ENCODE peak calls at places on chromosomes 5 and 9, in five cellular contexts. J is endothelial cell, K is activated B cell treated with CpG ODN at 0.5 μM for 24 hours, H is fibroblast of mammary gland, I is fibroblast of lung. M is an unnamed sample.

GRCh38 chr5:92687793-92688467 is 893.1 kb downstream of the NR2F1-AS1 start:
- DNase-seq in J (no peak), K (no peak), H (peak; percentile 79), I (peak; percentile 68), M (no peak)

GRCh38 chr9:64066736-64067368 is 1218.2 kb downstream of the FOXD4L5 start:
- DNase-seq in J (no peak), K (no peak), H (no peak), I (no peak), M (no peak)

GRCh38 chr5:168532471-168532870 is 3.4 kb downstream of the FBLL1 start:
- DNase-seq in J (no peak), K (no peak), H (no peak), I (no peak), M (no peak)

GRCh38 chr9:35996358-35996970 is 38.5 kb upstream of the OR2S2 start:
- DNase-seq in J (no peak), K (no peak), H (peak; percentile 49), I (peak; percentile 75), M (no peak)

GRCh38 chr5:18811616-18812015 is 1176.4 kb downstream of the CDH18 start:
- DNase-seq in J (no peak), K (no peak), H (no peak), I (no peak), M (no peak)

GRCh38 chr5:32710859-32711692 is at the start of gene NPR3:
- DNase-seq in J (peak; percentile 18), K (no peak), H (peak; percentile 40), I (peak; percentile 57), M (peak; percentile 76)

GRCh38 chr5:133938932-133939331 is 29.5 kb downstream of the C5orf15 start:
- DNase-seq in J (no peak), K (peak; percentile 4), H (no peak), I (peak; percentile 27), M (no peak)

GRCh38 chr5:137114529-137114928 is 384.6 kb downstream of the SPOCK1 start:
- DNase-seq in J (no peak), K (no peak), H (peak; percentile 49), I (peak; percentile 83), M (no peak)

GRCh38 chr9:95980262-95981125 is 105.0 kb downstream of the ERCC6L2 start:
- DNase-seq in J (no peak), K (no peak), H (peak; percentile 72), I (no peak), M (no peak)

GRCh38 chr5:143316844-143317631 is 86.4 kb downstream of the NR3C1 start:
- DNase-seq in J (no peak), K (no peak), H (no peak), I (peak; percentile 39), M (no peak)

GRCh38 chr9:72127753-72128152 is 21.5 kb upstream of the GDA start:
- DNase-seq in J (no peak), K (no peak), H (no peak), I (no peak), M (no peak)

GRCh38 chr9:130368631-130369103 is 76.1 kb upstream of the ASS1 start:
- DNase-seq in J (no peak), K (no peak), H (no peak), I (peak; percentile 21), M (no peak)

GRCh38 chr9:534886-535285 is 306.6 kb upstream of the DMRT1 start:
- DNase-seq in J (no peak), K (no peak), H (no peak), I (no peak), M (no peak)

GRCh38 chr9:37761511-37761910 is 7.9 kb downstream of the TRMT10B start:
- DNase-seq in J (no peak), K (no peak), H (peak; percentile 61), I (peak; percentile 85), M (no peak)

GRCh38 chr9:135554718-135555117 is 6.8 kb upstream of the PAEP start:
- DNase-seq in J (no peak), K (no peak), H (no peak), I (no peak), M (no peak)

GRCh38 chr9:110742741-110743371 is 74.3 kb downstream of the MUSK start:
- DNase-seq in J (no peak), K (no peak), H (peak; percentile 93), I (peak; percentile 89), M (no peak)

GRCh38 chr9:89387970-89388867 is 69.9 kb downstream of the SECISBP2 start:
- DNase-seq in J (no peak), K (no peak), H (peak; percentile 93), I (no peak), M (no peak)

GRCh38 chr9:133948138-133948537 is 44.0 kb downstream of the VAV2 start:
- DNase-seq in J (no peak), K (no peak), H (no peak), I (peak; percentile 56), M (no peak)

GRCh38 chr9:117273612-117274011 is 141.2 kb downstream of the ASTN2 start:
- DNase-seq in J (no peak), K (no peak), H (no peak), I (no peak), M (no peak)

GRCh38 chr5:90483206-90483605 is 8.5 kb downstream of the POLR3G start:
- DNase-seq in J (no peak), K (no peak), H (no peak), I (no peak), M (no peak)

GRCh38 chr5:81269751-81270686 is 31.4 kb upstream of the ZCCHC9 start:
- DNase-seq in J (no peak), K (no peak), H (peak; percentile 33), I (no peak), M (no peak)

GRCh38 chr5:10797246-10797645 is 36.2 kb upstream of the DAP start:
- DNase-seq in J (no peak), K (no peak), H (peak; percentile 64), I (no peak), M (no peak)

GRCh38 chr9:120650352-120650751 is 63.9 kb downstream of the MEGF9 start:
- DNase-seq in J (no peak), K (no peak), H (peak; percentile 38), I (no peak), M (no peak)

GRCh38 chr9:133031496-133031911 is 707 bp downstream of the GTF3C5 start:
- DNase-seq in J (no peak), K (no peak), H (no peak), I (no peak), M (no peak)

GRCh38 chr9:36930941-36931340 is 103.1 kb downstream of the PAX5 start:
- DNase-seq in J (no peak), K (no peak), H (no peak), I (no peak), M (peak; percentile 50)

GRCh38 chr9:103700558-103700957 is 393.6 kb upstream of the SMC2 start:
- DNase-seq in J (no peak), K (no peak), H (no peak), I (no peak), M (no peak)

GRCh38 chr9:126406075-126406675 is 79.5 kb downstream of the MVB12B start:
- DNase-seq in J (no peak), K (no peak), H (no peak), I (peak; percentile 45), M (no peak)

GRCh38 chr5:7747728-7748127 is 103.2 kb downstream of the CFAP90 start:
- DNase-seq in J (no peak), K (no peak), H (no peak), I (no peak), M (no peak)

GRCh38 chr9:121889990-121890563 is 203.0 kb downstream of the TTLL11 start:
- DNase-seq in J (no peak), K (no peak), H (peak; percentile 62), I (peak; percentile 55), M (no peak)

GRCh38 chr9:27426717-27427645 is 97.1 kb upstream of the IFNK start:
- DNase-seq in J (no peak), K (no peak), H (peak; percentile 59), I (peak; percentile 73), M (no peak)

GRCh38 chr9:4138180-4138579 is 161.7 kb downstream of the GLIS3 start:
- DNase-seq in J (no peak), K (no peak), H (no peak), I (no peak), M (no peak)

GRCh38 chr9:120477534-120478001 is 102.4 kb downstream of the CDK5RAP2 start:
- DNase-seq in J (peak; percentile 78), K (no peak), H (peak; percentile 93), I (peak; percentile 88), M (no peak)

GRCh38 chr5:96930058-96930457 is 5.8 kb upstream of the LNPEP start:
- DNase-seq in J (no peak), K (no peak), H (no peak), I (peak; percentile 25), M (no peak)

DNA sequence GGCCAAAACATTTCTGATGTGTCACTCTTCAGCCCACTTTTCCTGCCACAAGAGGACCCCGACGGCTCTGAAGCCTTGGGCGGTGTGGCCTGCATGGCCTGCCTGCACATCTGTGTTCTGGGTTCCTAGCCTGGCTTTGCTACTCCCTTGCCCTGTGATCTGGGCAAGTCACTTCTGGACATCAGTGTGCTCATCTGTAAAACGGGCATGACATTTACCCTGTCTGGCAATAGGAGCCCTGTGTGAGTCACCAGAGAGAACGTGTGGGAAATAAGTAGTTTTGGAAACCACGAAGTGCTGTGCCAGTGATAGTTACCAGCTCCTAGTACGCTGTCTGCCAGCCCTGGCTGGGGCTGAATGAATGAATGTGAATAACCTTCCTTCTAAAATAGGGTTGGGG is 90.8 kb downstream of the MACROH2A1 start:
- DNase-seq in J (no peak), K (no peak), H (peak; percentile 62), I (peak; percentile 58), M (peak; percentile 27)
- TF ChIP-seq CTCF in J (no peak), K (no peak), H (no peak), I (no peak), M (no peak)

GRCh38 chr5:63125862-63126261 is 547.2 kb downstream of the LRRC70 start:
- DNase-seq in J (no peak), K (no peak), H (peak; percentile 80), I (peak; percentile 75), M (no peak)
- TF ChIP-seq CTCF in J (no peak), K (no peak), H (peak; percentile 77), I (peak; percentile 73), M (peak; percentile 61)

GRCh38 chr9:128375865-128376264 is 4.7 kb downstream of the URM1 start:
- DNase-seq in J (no peak), K (no peak), H (peak; percentile 30), I (no peak), M (no peak)

GRCh38 chr9:128372784-128373183 is 1.6 kb downstream of the URM1 start:
- DNase-seq in J (no peak), K (no peak), H (peak; percentile 57), I (peak; percentile 32), M (no peak)

GRCh38 chr9:128371622-128372117 is 496 bp downstream of the URM1 start:
- DNase-seq in J (no peak), K (no peak), H (no peak), I (no peak), M (no peak)

GRCh38 chr9:128372188-128372641 is 1.0 kb downstream of the URM1 start:
- DNase-seq in J (no peak), K (no peak), H (peak; percentile 34), I (peak; percentile 23), M (no peak)

DNA sequence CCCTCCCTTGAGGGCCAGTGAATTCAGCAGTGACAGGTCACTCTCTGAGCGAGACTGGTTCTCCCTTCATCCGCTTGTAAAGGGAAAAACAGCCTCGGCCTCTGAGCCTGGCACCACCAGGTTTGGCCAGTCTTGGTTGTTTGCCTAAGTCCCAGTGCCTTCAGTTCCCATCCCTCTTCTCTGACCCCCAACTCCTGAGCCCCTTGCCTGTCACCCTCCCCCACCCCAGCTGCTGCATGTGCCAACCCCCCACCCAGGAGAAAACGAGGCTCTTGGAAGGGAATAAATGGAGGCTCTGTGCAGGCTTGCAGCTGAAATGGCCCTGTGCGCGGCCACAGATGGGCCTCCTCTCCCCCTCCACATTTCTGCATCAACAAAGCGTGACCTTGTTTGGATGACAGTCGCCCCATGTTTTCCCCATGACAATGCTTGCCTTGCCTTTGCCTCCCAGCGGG is 3.1 kb downstream of the URM1 start:
- DNase-seq in J (no peak), K (no peak), H (no peak), I (no peak), M (no peak)
- TF ChIP-seq CTCF in J (no peak), K (no peak), H (no peak), I (no peak), M (no peak)

GRCh38 chr9:128322342-128323191 is at the start of the genes COQ4 and TRUB2:
- DNase-seq in J (peak; percentile 84), K (peak; percentile 86), H (peak; percentile 92), I (peak; percentile 94), M (peak; percentile 92)
- TF ChIP-seq CTCF in J (no peak), K (no peak), H (no peak), I (no peak), M (no peak)